ENCODE peak calls at places on chromosome 13, in seven cellular contexts. One of them, this sample, is unnamed.
A peak's percentile ranks its signal among the peaks of the same experiment; 100 is the strongest.

GRCh38 chr13:107202371-107203023 is 634.6 kb upstream of the ARGLU1 start:
- DNase-seq in lower lobe of right lung: no peak
- DNase-seq in amniotic stem cell: no peak
- DNase-seq in T1000: no peak
- DNase-seq in mesenchymal stem cell: peak; percentile 79
- DNase-seq in glutamatergic neuron: no peak
- DNase-seq in ovary: no peak
- DNase-seq in this sample: no peak

GRCh38 chr13:33911521-33911920 is 93.6 kb downstream of the RFC3 start:
- DNase-seq in glutamatergic neuron: no peak
- DNase-seq in amniotic stem cell: no peak
- DNase-seq in lower lobe of right lung: no peak
- DNase-seq in T1000: no peak
- DNase-seq in ovary: no peak
- DNase-seq in mesenchymal stem cell: no peak
- DNase-seq in this sample: no peak

GRCh38 chr13:49351871-49352270 is 92.0 kb downstream of the CAB39L start:
- DNase-seq in T1000: no peak
- DNase-seq in glutamatergic neuron: no peak
- DNase-seq in amniotic stem cell: peak; percentile 43
- DNase-seq in mesenchymal stem cell: peak; percentile 57
- DNase-seq in lower lobe of right lung: no peak
- DNase-seq in ovary: no peak
- DNase-seq in this sample: no peak

GRCh38 chr13:111626371-111627305 is 306.2 kb downstream of the TEX29 start:
- DNase-seq in mesenchymal stem cell: no peak
- DNase-seq in T1000: no peak
- DNase-seq in glutamatergic neuron: no peak
- DNase-seq in lower lobe of right lung: no peak
- DNase-seq in ovary: no peak
- DNase-seq in amniotic stem cell: no peak
- DNase-seq in this sample: no peak

GRCh38 chr13:52348081-52348480 is 57.9 kb downstream of the THSD1 start:
- DNase-seq in glutamatergic neuron: no peak
- DNase-seq in mesenchymal stem cell: peak; percentile 30
- DNase-seq in T1000: no peak
- DNase-seq in lower lobe of right lung: no peak
- DNase-seq in amniotic stem cell: peak; percentile 69
- DNase-seq in ovary: no peak
- DNase-seq in this sample: no peak

GRCh38 chr13:109131698-109132257 is 502.4 kb downstream of the MYO16 start:
- DNase-seq in lower lobe of right lung: no peak
- DNase-seq in mesenchymal stem cell: peak; percentile 79
- DNase-seq in glutamatergic neuron: no peak
- DNase-seq in ovary: no peak
- DNase-seq in amniotic stem cell: no peak
- DNase-seq in T1000: no peak
- DNase-seq in this sample: no peak

GRCh38 chr13:24271611-24272451 is 37.5 kb upstream of the C1QTNF9 start:
- DNase-seq in ovary: peak; percentile 93
- DNase-seq in lower lobe of right lung: peak; percentile 79
- DNase-seq in T1000: no peak
- DNase-seq in glutamatergic neuron: no peak
- DNase-seq in amniotic stem cell: no peak
- DNase-seq in mesenchymal stem cell: peak; percentile 68
- DNase-seq in this sample: no peak

GRCh38 chr13:77033717-77034302 is 6.9 kb upstream of the FBXL3 start:
- DNase-seq in ovary: no peak
- DNase-seq in amniotic stem cell: no peak
- DNase-seq in mesenchymal stem cell: no peak
- DNase-seq in glutamatergic neuron: no peak
- DNase-seq in lower lobe of right lung: no peak
- DNase-seq in T1000: no peak
- DNase-seq in this sample: no peak

GRCh38 chr13:94464771-94465170 is 14.7 kb downstream of the DCT start:
- DNase-seq in T1000: no peak
- DNase-seq in amniotic stem cell: no peak
- DNase-seq in ovary: no peak
- DNase-seq in mesenchymal stem cell: no peak
- DNase-seq in glutamatergic neuron: no peak
- DNase-seq in lower lobe of right lung: no peak
- DNase-seq in this sample: no peak

GRCh38 chr13:96935971-96936370 is 58.3 kb downstream of the OXGR1 start:
- DNase-seq in ovary: no peak
- DNase-seq in mesenchymal stem cell: no peak
- DNase-seq in lower lobe of right lung: no peak
- DNase-seq in glutamatergic neuron: no peak
- DNase-seq in T1000: no peak
- DNase-seq in amniotic stem cell: no peak
- DNase-seq in this sample: no peak

This sample was measured in RWPE2.